ENCODE peak calls at places on chromosomes 13 and 19, in eight cellular contexts. One of them, this sample, is unnamed.

GRCh38 chr19:8050274-8051096 is 2.1 kb upstream of the CCL25 start:
- DNase-seq in brain microvascular endothelial cell: peak; percentile 71
- DNase-seq in heart right ventricle: peak; percentile 67
- DNase-seq in ascending aorta: peak; percentile 84
- DNase-seq in cardiac muscle cell: peak; percentile 78
- DNase-seq in tibial nerve: peak; percentile 54
- DNase-seq in GM06990: peak; percentile 96
- DNase-seq in GM23338: peak; percentile 100
- DNase-seq in this sample: peak; percentile 53

GRCh38 chr13:23510544-23510916 is 59.7 kb upstream of the TNFRSF19 start:
- DNase-seq in brain microvascular endothelial cell: no peak
- DNase-seq in heart right ventricle: no peak
- DNase-seq in ascending aorta: no peak
- DNase-seq in cardiac muscle cell: peak; percentile 72
- DNase-seq in tibial nerve: no peak
- DNase-seq in GM06990: no peak
- DNase-seq in GM23338: no peak
- DNase-seq in this sample: no peak

GRCh38 chr13:82848766-82849165 is 1033.5 kb downstream of the SLITRK1 start:
- DNase-seq in brain microvascular endothelial cell: no peak
- DNase-seq in heart right ventricle: no peak
- DNase-seq in ascending aorta: no peak
- DNase-seq in cardiac muscle cell: no peak
- DNase-seq in tibial nerve: no peak
- DNase-seq in GM06990: no peak
- DNase-seq in GM23338: no peak
- DNase-seq in this sample: no peak

GRCh38 chr19:14271830-14272229 is 65.9 kb upstream of the ADGRL1 start:
- DNase-seq in brain microvascular endothelial cell: no peak
- DNase-seq in heart right ventricle: no peak
- DNase-seq in ascending aorta: no peak
- DNase-seq in cardiac muscle cell: no peak
- DNase-seq in tibial nerve: no peak
- DNase-seq in GM06990: no peak
- DNase-seq in GM23338: no peak
- DNase-seq in this sample: no peak

GRCh38 chr13:59230484-59231264 is 933.1 kb downstream of the DIAPH3 start:
- DNase-seq in brain microvascular endothelial cell: no peak
- DNase-seq in heart right ventricle: no peak
- DNase-seq in ascending aorta: no peak
- DNase-seq in cardiac muscle cell: no peak
- DNase-seq in tibial nerve: no peak
- DNase-seq in GM06990: no peak
- DNase-seq in GM23338: no peak
- DNase-seq in this sample: no peak

GRCh38 chr13:51920267-51920666 is 58.5 kb downstream of the CCDC70 start:
- DNase-seq in brain microvascular endothelial cell: no peak
- DNase-seq in heart right ventricle: no peak
- DNase-seq in ascending aorta: peak; percentile 55
- DNase-seq in cardiac muscle cell: no peak
- DNase-seq in tibial nerve: no peak
- DNase-seq in GM06990: no peak
- DNase-seq in GM23338: no peak
- DNase-seq in this sample: no peak

GRCh38 chr19:12884926-12885748 is 1.9 kb downstream of the KLF1 start:
- DNase-seq in brain microvascular endothelial cell: peak; percentile 18
- DNase-seq in heart right ventricle: peak; percentile 47
- DNase-seq in ascending aorta: peak; percentile 71
- DNase-seq in cardiac muscle cell: peak; percentile 68
- DNase-seq in tibial nerve: no peak
- DNase-seq in GM06990: peak; percentile 96
- DNase-seq in GM23338: peak; percentile 100
- DNase-seq in this sample: no peak

GRCh38 chr19:50047686-50048085 is 21.9 kb downstream of the ZNF473 start:
- DNase-seq in brain microvascular endothelial cell: no peak
- DNase-seq in heart right ventricle: no peak
- DNase-seq in ascending aorta: no peak
- DNase-seq in cardiac muscle cell: no peak
- DNase-seq in tibial nerve: no peak
- DNase-seq in GM06990: no peak
- DNase-seq in GM23338: no peak
- DNase-seq in this sample: no peak

GRCh38 chr13:90055121-90055520 is 1292.4 kb upstream of the MIR17HG start:
- DNase-seq in brain microvascular endothelial cell: no peak
- DNase-seq in heart right ventricle: no peak
- DNase-seq in ascending aorta: no peak
- DNase-seq in cardiac muscle cell: no peak
- DNase-seq in tibial nerve: no peak
- DNase-seq in GM06990: no peak
- DNase-seq in GM23338: no peak
- DNase-seq in this sample: no peak

GRCh38 chr19:18893573-18894253 is 2.2 kb downstream of the CERS1 start:
- DNase-seq in brain microvascular endothelial cell: no peak
- DNase-seq in heart right ventricle: no peak
- DNase-seq in ascending aorta: no peak
- DNase-seq in cardiac muscle cell: no peak
- DNase-seq in tibial nerve: no peak
- DNase-seq in GM06990: no peak
- DNase-seq in GM23338: no peak
- DNase-seq in this sample: no peak

GRCh38 chr19:29771708-29772415 is 39.9 kb upstream of the CCNE1 start:
- DNase-seq in brain microvascular endothelial cell: peak; percentile 40
- DNase-seq in heart right ventricle: peak; percentile 15
- DNase-seq in ascending aorta: no peak
- DNase-seq in cardiac muscle cell: peak; percentile 62
- DNase-seq in tibial nerve: no peak
- DNase-seq in GM06990: no peak
- DNase-seq in GM23338: peak; percentile 86
- DNase-seq in this sample: no peak

GRCh38 chr13:112844411-112844810 is 124.6 kb upstream of the MCF2L start:
- DNase-seq in brain microvascular endothelial cell: no peak
- DNase-seq in heart right ventricle: no peak
- DNase-seq in ascending aorta: no peak
- DNase-seq in cardiac muscle cell: no peak
- DNase-seq in tibial nerve: no peak
- DNase-seq in GM06990: no peak
- DNase-seq in GM23338: no peak
- DNase-seq in this sample: no peak

GRCh38 chr13:85665286-85665685 is 133.9 kb downstream of the SLITRK6 start:
- DNase-seq in brain microvascular endothelial cell: peak; percentile 6
- DNase-seq in heart right ventricle: no peak
- DNase-seq in ascending aorta: no peak
- DNase-seq in cardiac muscle cell: no peak
- DNase-seq in tibial nerve: no peak
- DNase-seq in GM06990: no peak
- DNase-seq in GM23338: peak; percentile 19
- DNase-seq in this sample: no peak

GRCh38 chr13:20828540-20829364 is 55.0 kb upstream of the EEF1AKMT1 start:
- DNase-seq in brain microvascular endothelial cell: no peak
- DNase-seq in heart right ventricle: peak; percentile 52
- DNase-seq in ascending aorta: no peak
- DNase-seq in cardiac muscle cell: peak; percentile 70
- DNase-seq in tibial nerve: no peak
- DNase-seq in GM06990: peak; percentile 28
- DNase-seq in GM23338: peak; percentile 87
- DNase-seq in this sample: peak; percentile 39

GRCh38 chr13:60755380-60756163 is 358.6 kb downstream of the TDRD3 start:
- DNase-seq in brain microvascular endothelial cell: no peak
- DNase-seq in heart right ventricle: no peak
- DNase-seq in ascending aorta: no peak
- DNase-seq in cardiac muscle cell: no peak
- DNase-seq in tibial nerve: no peak
- DNase-seq in GM06990: no peak
- DNase-seq in GM23338: peak; percentile 71
- DNase-seq in this sample: no peak

GRCh38 chr13:53150568-53150967 is 122.0 kb downstream of the OLFM4 start:
- DNase-seq in brain microvascular endothelial cell: no peak
- DNase-seq in heart right ventricle: no peak
- DNase-seq in ascending aorta: no peak
- DNase-seq in cardiac muscle cell: no peak
- DNase-seq in tibial nerve: no peak
- DNase-seq in GM06990: no peak
- DNase-seq in GM23338: no peak
- DNase-seq in this sample: no peak

GRCh38 chr19:48271531-48272151 is 1.8 kb downstream of the ZNF114 start:
- DNase-seq in brain microvascular endothelial cell: peak; percentile 22
- DNase-seq in heart right ventricle: peak; percentile 40
- DNase-seq in ascending aorta: peak; percentile 52
- DNase-seq in cardiac muscle cell: peak; percentile 64
- DNase-seq in tibial nerve: no peak
- DNase-seq in GM06990: peak; percentile 77
- DNase-seq in GM23338: peak; percentile 88
- DNase-seq in this sample: peak; percentile 28

GRCh38 chr13:48891586-48891985 is 84.1 kb upstream of the FNDC3A start:
- DNase-seq in brain microvascular endothelial cell: peak; percentile 84
- DNase-seq in heart right ventricle: no peak
- DNase-seq in ascending aorta: no peak
- DNase-seq in cardiac muscle cell: peak; percentile 27
- DNase-seq in tibial nerve: no peak
- DNase-seq in GM06990: no peak
- DNase-seq in GM23338: no peak
- DNase-seq in this sample: no peak

GRCh38 chr13:45325806-45326205 is 15.2 kb downstream of the TPT1 start:
- DNase-seq in brain microvascular endothelial cell: peak; percentile 87
- DNase-seq in heart right ventricle: peak; percentile 84
- DNase-seq in ascending aorta: peak; percentile 88
- DNase-seq in cardiac muscle cell: peak; percentile 84
- DNase-seq in tibial nerve: peak; percentile 26
- DNase-seq in GM06990: no peak
- DNase-seq in GM23338: no peak
- DNase-seq in this sample: peak; percentile 28

GRCh38 chr19:5711025-5711424 is 8.9 kb downstream of the LONP1 start:
- DNase-seq in brain microvascular endothelial cell: no peak
- DNase-seq in heart right ventricle: no peak
- DNase-seq in ascending aorta: no peak
- DNase-seq in cardiac muscle cell: no peak
- DNase-seq in tibial nerve: no peak
- DNase-seq in GM06990: no peak
- DNase-seq in GM23338: no peak
- DNase-seq in this sample: no peak

GRCh38 chr13:41613984-41614581 is 156.7 kb downstream of the RGCC start:
- DNase-seq in brain microvascular endothelial cell: peak; percentile 82
- DNase-seq in heart right ventricle: peak; percentile 77
- DNase-seq in ascending aorta: peak; percentile 73
- DNase-seq in cardiac muscle cell: peak; percentile 93
- DNase-seq in tibial nerve: no peak
- DNase-seq in GM06990: no peak
- DNase-seq in GM23338: no peak
- DNase-seq in this sample: peak; percentile 74

DNA sequence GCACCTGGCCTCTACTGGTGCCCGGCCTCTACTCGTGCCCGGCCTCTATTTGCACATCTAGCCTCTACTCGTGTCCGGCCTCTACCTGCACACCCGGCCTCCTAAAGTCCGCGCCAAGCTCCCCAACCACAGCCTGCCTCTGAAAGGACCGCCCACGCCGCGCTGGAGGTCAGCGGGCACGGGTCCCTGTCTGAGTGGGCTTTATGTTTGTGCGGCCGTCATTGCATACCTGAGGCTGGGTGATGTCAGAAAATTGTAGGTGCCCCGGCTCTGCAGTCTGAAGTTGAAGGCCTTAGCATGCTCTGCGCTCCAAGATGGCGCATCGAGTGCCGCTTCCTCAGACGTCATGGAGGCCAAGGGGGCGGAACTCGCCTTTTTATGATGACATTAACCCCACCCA is 1.1 kb downstream of the ZNF135 start:
- DNase-seq in brain microvascular endothelial cell: no peak
- DNase-seq in heart right ventricle: no peak
- DNase-seq in ascending aorta: no peak
- DNase-seq in cardiac muscle cell: no peak
- DNase-seq in tibial nerve: no peak
- DNase-seq in GM06990: no peak
- DNase-seq in GM23338: no peak
- DNase-seq in this sample: no peak
- H3K36me3 ChIP-seq in brain microvascular endothelial cell: no peaks in the 10 kb centered on the region
- H3K36me3 ChIP-seq in heart right ventricle: peaks cover 32% of the 10 kb centered on the region
- H3K36me3 ChIP-seq in ascending aorta: peaks cover 24% of the 10 kb centered on the region
- H3K36me3 ChIP-seq in cardiac muscle cell: no peaks in the 10 kb centered on the region
- H3K36me3 ChIP-seq in tibial nerve: peaks cover 9% of the 10 kb centered on the region
- H3K36me3 ChIP-seq in GM06990: no peaks in the 10 kb centered on the region
- H3K36me3 ChIP-seq in GM23338: peaks cover 8% of the 10 kb centered on the region
- H3K36me3 ChIP-seq in this sample: no peaks in the 10 kb centered on the region

DNA sequence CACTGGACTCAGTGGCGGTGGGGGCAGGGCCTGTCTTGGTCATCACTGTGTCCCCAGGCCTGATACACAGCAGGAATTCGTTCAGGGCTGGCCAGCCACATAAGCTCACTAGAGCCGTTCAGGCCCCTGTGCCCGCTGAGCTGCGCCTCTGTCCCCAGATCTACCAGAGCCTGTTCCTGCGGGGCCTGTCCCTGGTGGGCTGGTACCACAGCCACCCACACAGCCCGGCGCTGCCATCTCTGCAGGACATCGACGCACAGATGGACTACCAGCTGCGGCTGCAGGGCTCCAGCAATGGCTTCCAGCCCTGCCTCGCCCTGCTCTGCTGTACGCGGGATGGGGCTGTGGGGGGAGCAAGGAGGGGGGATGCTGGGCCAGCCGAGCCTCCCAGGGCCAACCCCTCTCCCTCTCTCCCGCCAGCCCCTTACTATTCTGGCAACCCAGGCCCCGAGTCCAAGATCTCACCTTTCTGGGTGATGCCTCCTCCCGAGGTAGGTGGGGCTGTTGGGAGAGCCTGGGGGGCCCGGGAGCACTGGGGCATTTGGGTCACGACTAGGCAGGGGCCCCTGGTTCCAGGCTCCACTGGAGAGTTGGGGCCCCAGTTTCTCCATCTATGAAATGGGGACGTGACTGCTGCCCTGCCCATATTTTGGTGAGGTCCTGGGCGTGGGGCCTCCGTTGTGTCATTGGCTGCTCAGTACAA is 13.9 kb downstream of the MPND start:
- DNase-seq in brain microvascular endothelial cell: no peak
- DNase-seq in heart right ventricle: no peak
- DNase-seq in ascending aorta: no peak
- DNase-seq in cardiac muscle cell: no peak
- DNase-seq in tibial nerve: no peak
- DNase-seq in GM06990: no peak
- DNase-seq in GM23338: no peak
- DNase-seq in this sample: no peak
- H3K36me3 ChIP-seq in brain microvascular endothelial cell: peaks cover 26% of the 10 kb centered on the region
- H3K36me3 ChIP-seq in heart right ventricle: peaks cover 57% of the 10 kb centered on the region
- H3K36me3 ChIP-seq in ascending aorta: peaks cover 40% of the 10 kb centered on the region
- H3K36me3 ChIP-seq in cardiac muscle cell: peaks cover 12% of the 10 kb centered on the region
- H3K36me3 ChIP-seq in tibial nerve: no peaks in the 10 kb centered on the region
- H3K36me3 ChIP-seq in GM06990: peaks cover 25% of the 10 kb centered on the region
- H3K36me3 ChIP-seq in GM23338: no peaks in the 10 kb centered on the region
- H3K36me3 ChIP-seq in this sample: no peaks in the 10 kb centered on the region

GRCh38 chr19:3532154-3533019 is 6.6 kb upstream of the TEKTIP1 start:
- DNase-seq in brain microvascular endothelial cell: no peak
- DNase-seq in heart right ventricle: no peak
- DNase-seq in ascending aorta: no peak
- DNase-seq in cardiac muscle cell: no peak
- DNase-seq in tibial nerve: no peak
- DNase-seq in GM06990: no peak
- DNase-seq in GM23338: no peak
- DNase-seq in this sample: no peak
- H3K36me3 ChIP-seq in brain microvascular endothelial cell: peaks cover 53% of the 10 kb centered on the region
- H3K36me3 ChIP-seq in heart right ventricle: peaks cover 76% of the 10 kb centered on the region
- H3K36me3 ChIP-seq in ascending aorta: peaks cover 70% of the 10 kb centered on the region
- H3K36me3 ChIP-seq in cardiac muscle cell: peaks cover 28% of the 10 kb centered on the region
- H3K36me3 ChIP-seq in tibial nerve: peaks cover 30% of the 10 kb centered on the region
- H3K36me3 ChIP-seq in GM06990: peaks cover 38% of the 10 kb centered on the region
- H3K36me3 ChIP-seq in GM23338: no peaks in the 10 kb centered on the region
- H3K36me3 ChIP-seq in this sample: no peaks in the 10 kb centered on the region

GRCh38 chr19:43735957-43736356 is 18.8 kb downstream of the SMG9 start:
- DNase-seq in brain microvascular endothelial cell: peak; percentile 38
- DNase-seq in heart right ventricle: no peak
- DNase-seq in ascending aorta: no peak
- DNase-seq in cardiac muscle cell: no peak
- DNase-seq in tibial nerve: no peak
- DNase-seq in GM06990: no peak
- DNase-seq in GM23338: no peak
- DNase-seq in this sample: no peak
- H3K36me3 ChIP-seq in brain microvascular endothelial cell: peaks cover 74% of the 10 kb centered on the region
- H3K36me3 ChIP-seq in heart right ventricle: peaks cover 97% of the 10 kb centered on the region
- H3K36me3 ChIP-seq in ascending aorta: peaks cover 95% of the 10 kb centered on the region
- H3K36me3 ChIP-seq in cardiac muscle cell: peaks cover 44% of the 10 kb centered on the region
- H3K36me3 ChIP-seq in tibial nerve: peaks cover 26% of the 10 kb centered on the region
- H3K36me3 ChIP-seq in GM06990: peaks cover 50% of the 10 kb centered on the region
- H3K36me3 ChIP-seq in GM23338: peaks cover 4% of the 10 kb centered on the region
- H3K36me3 ChIP-seq in this sample: no peaks in the 10 kb centered on the region